ENCODE peak calls at places on chromosome 5, in eight cellular contexts. K, F, H, Z, E, A, G and O are unnamed samples.

GRCh38 chr5:155260798-155261197 is 247.2 kb downstream of the KIF4B start:
- DNase-seq in H (peak; percentile 16), G (peak; percentile 26), A (no peak), F (peak; percentile 46), E (no peak), K (peak; percentile 43), Z (no peak), O (no peak)

GRCh38 chr5:140608730-140609520 is 24.1 kb downstream of the CD14 start:
- DNase-seq in K (no peak), G (no peak), A (no peak), F (no peak), E (no peak), H (no peak), Z (no peak), O (peak; percentile 71)

GRCh38 chr5:11182441-11183080 is 421.5 kb upstream of the DAP start:
- DNase-seq in F (peak; percentile 60), H (peak; percentile 23), Z (peak; percentile 61), E (peak; percentile 47), K (peak; percentile 49), G (peak; percentile 15), A (no peak), O (peak; percentile 66)

GRCh38 chr5:114935490-114935889 is 234.2 kb downstream of the TRIM36 start:
- DNase-seq in K (no peak), E (no peak), A (no peak), F (no peak), Z (no peak), H (no peak), G (no peak), O (no peak)

GRCh38 chr5:173240091-173241050 is 5.4 kb upstream of the NKX2-5 start:
- DNase-seq in A (no peak), G (no peak), E (no peak), Z (no peak), F (no peak), K (no peak), H (no peak), O (no peak)

GRCh38 chr5:116600876-116601275 is 26.3 kb upstream of the SEMA6A start:
- DNase-seq in F (no peak), K (no peak), A (no peak), H (no peak), G (no peak), E (peak; percentile 9), Z (peak; percentile 59), O (peak; percentile 31)

GRCh38 chr5:41433552-41434181 is 76.7 kb downstream of the PLCXD3 start:
- DNase-seq in F (no peak), Z (no peak), K (no peak), G (no peak), H (no peak), A (no peak), E (peak; percentile 11), O (peak; percentile 36)

GRCh38 chr5:20974423-20974822 is 986.4 kb upstream of the CDH18 start:
- DNase-seq in K (no peak), A (no peak), F (no peak), E (no peak), Z (peak; percentile 63), G (no peak), H (no peak), O (no peak)

GRCh38 chr5:135890867-135891266 is 4.8 kb downstream of the IL9 start:
- DNase-seq in E (no peak), H (no peak), F (no peak), A (peak; percentile 15), Z (no peak), G (no peak), K (no peak), O (no peak)

GRCh38 chr5:26329562-26330189 is 708.7 kb downstream of the CDH9 start:
- DNase-seq in K (peak; percentile 14), G (peak; percentile 1), Z (no peak), F (peak; percentile 25), H (no peak), A (no peak), E (no peak), O (peak; percentile 16)

GRCh38 chr5:138967806-138968448 is 92.8 kb upstream of the LRRTM2 start:
- DNase-seq in E (peak; percentile 36), G (no peak), F (no peak), Z (no peak), A (no peak), K (no peak), H (peak; percentile 23), O (peak; percentile 57)

GRCh38 chr5:107372723-107373487 is 297.8 kb downstream of the EFNA5 start:
- DNase-seq in G (no peak), A (no peak), E (peak; percentile 12), H (no peak), K (no peak), Z (peak; percentile 18), F (peak; percentile 27), O (no peak)

GRCh38 chr5:68406767-68407232 is 191.2 kb downstream of the PIK3R1 start:
- DNase-seq in Z (no peak), A (peak; percentile 26), G (no peak), H (no peak), K (peak; percentile 37), E (no peak), F (peak; percentile 47), O (no peak)

DNA sequence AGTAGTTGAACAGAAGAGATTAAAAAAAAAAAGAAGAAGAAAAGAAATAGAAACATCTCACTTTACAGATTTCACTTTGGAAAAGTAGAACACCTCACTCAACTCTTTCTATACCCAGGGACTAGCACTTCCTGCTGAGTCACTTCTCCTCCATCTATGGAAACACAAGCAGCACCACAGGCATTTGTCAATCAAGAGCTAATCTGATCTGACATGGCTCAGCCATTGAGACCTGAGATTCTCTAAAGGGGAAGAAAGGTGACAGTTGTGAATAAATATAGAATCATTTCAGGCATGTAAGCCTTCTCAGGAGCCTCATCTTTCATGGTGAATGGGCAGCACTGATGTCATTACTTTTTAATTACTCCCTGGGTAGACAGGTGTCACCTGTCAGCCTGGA is 559.9 kb downstream of the HINT1 start:
- DNase-seq in G (peak; percentile 9), A (no peak), Z (no peak), F (no peak), K (no peak), E (no peak), H (no peak), O (no peak)
- H2AFZ ChIP-seq in G (no peak overlapping the region), A (no peak overlapping the region), Z (no peak overlapping the region), F (no peak overlapping the region), K (no peak overlapping the region), E (no peak overlapping the region), H (no peak overlapping the region), O (no peak overlapping the region)

GRCh38 chr5:35357973-35358372 is 127.7 kb upstream of the PRLR start:
- DNase-seq in K (no peak), A (no peak), G (no peak), Z (no peak), H (no peak), E (no peak), F (no peak), O (no peak)

GRCh38 chr5:35364350-35364749 is 134.1 kb upstream of the PRLR start:
- DNase-seq in E (no peak), A (no peak), K (no peak), G (no peak), Z (no peak), H (no peak), F (no peak), O (no peak)

GRCh38 chr5:35363387-35363965 is 133.2 kb upstream of the PRLR start:
- DNase-seq in F (no peak), A (no peak), H (no peak), E (no peak), K (no peak), Z (no peak), G (no peak), O (no peak)

GRCh38 chr5:35362772-35363171 is 132.5 kb upstream of the PRLR start:
- DNase-seq in E (no peak), K (no peak), Z (no peak), H (no peak), G (no peak), A (no peak), F (no peak), O (no peak)

DNA sequence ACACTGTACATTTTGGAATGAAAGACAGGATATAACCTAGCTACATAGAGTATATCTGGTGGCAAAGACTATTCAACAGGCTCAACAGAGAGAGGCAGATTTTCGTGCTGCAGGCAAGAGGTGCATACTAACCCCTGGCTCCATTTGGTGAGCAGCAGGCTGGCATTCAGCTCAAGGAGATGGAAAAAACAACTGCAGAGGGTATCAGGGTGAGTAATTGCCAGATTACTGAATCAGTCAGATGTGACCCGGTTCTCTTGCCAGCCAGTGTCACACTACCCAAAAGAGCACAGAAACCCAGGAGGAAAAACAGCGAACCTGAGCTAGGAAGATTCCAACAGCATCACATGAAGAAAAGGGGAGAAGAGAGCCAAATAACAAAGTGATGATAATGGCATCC is 130.4 kb upstream of the PRLR start:
- DNase-seq in F (no peak), E (no peak), A (no peak), G (no peak), K (no peak), Z (no peak), H (no peak), O (no peak)
- H2AFZ ChIP-seq in F (no peak overlapping the region), E (no peak overlapping the region), A (no peak overlapping the region), G (no peak overlapping the region), K (no peak overlapping the region), Z (no peak overlapping the region), H (no peak overlapping the region), O (no peak overlapping the region)

DNA sequence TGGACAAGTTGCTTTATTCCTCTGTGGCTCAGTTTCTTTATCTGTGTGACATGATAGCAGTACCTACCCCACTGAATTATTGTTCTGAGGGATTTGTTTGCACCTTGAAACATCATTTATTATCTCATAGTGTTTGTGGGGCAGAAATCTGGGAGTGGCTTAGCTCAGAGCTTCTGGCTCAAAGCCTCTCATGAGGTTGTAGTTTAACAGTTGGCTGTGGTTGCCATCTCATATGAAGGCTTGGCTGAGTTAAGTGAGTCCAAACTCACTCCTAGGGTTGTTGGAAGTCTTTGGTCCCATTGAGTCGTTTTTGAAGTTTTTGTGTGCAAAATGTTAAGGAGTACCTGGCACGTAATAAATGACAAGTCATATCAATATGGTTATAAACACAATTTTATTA is 3.6 kb upstream of the JAKMIP2 start:
- DNase-seq in G (no peak), K (no peak), E (no peak), A (no peak), Z (no peak), H (no peak), F (no peak), O (no peak)
- H2AFZ ChIP-seq in G (no peak overlapping the region), K (no peak overlapping the region), E (no peak overlapping the region), A (no peak overlapping the region), Z (no peak overlapping the region), H (no peak overlapping the region), F (no peak overlapping the region), O (no peak overlapping the region)

DNA sequence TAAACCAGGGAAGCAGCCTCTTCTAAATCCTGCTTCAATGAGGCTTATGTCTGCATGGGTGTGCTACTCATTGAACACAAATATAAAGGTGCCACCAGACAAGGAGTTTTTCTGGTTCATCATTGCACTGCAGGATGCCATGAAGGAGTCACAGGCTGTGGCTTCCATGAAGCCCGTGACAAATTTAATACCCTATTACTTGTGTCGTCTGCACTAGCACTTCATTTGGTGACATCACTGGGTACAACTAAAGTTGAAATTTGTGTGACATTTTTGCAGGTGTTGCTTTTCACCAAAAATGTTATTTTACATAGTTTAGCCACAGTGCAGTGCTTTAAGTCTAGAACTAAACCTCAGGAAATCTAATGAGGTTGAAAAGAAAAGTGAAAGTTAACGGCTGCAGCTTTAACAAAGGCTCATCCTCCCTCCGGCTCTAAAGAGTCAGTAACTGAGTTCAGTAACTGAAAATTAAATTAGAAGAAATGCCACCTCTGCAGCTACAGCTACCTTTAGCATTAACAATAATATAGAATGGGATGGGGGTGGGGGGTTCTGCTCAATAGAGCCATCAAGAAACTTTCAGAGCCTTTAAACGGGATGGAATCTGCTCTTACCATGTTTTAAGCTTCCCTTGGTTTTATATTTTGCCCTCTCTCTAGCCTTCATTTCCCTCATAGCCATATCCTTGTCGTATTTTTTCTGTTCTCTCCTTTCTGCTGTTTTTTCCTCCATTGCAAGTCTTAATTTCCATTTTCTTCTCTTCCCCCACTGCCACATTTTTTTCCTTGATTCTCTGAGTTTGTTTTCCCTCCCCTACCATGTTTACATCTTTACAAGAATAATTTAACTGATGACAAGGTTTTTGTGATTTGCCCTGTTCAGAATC is 233.8 kb upstream of the TMEM161B start:
- DNase-seq in G (no peak), F (no peak), K (no peak), H (no peak), E (no peak), Z (peak; percentile 9), A (peak; percentile 20), O (peak; percentile 42)
- H2AFZ ChIP-seq in G (peak overlapping the region; percentile 60), F (peak overlapping the region; percentile 60), K (peak overlapping the region; percentile 92), H (peak overlapping the region; percentile 96), E (no peak overlapping the region), Z (peak overlapping the region; percentile 78), A (peak overlapping the region; percentile 96), O (peak overlapping the region; percentile 77)